ENCODE peak calls at places on chromosomes 5 and 9, in five cellular contexts. One of them, this sample, is unnamed.

GRCh38 chr5:90307386-90308181 is 102.0 kb downstream of the CETN3 start:
- DNase-seq in mammary epithelial cell: no peak
- DNase-seq in fibroblast of pulmonary artery: peak; percentile 25
- DNase-seq in brain microvascular endothelial cell: no peak
- DNase-seq in endodermal cell: no peak
- DNase-seq in this sample: no peak

GRCh38 chr5:128409401-128409800 is 128.6 kb downstream of the FBN2 start:
- DNase-seq in brain microvascular endothelial cell: no peak
- DNase-seq in fibroblast of pulmonary artery: no peak
- DNase-seq in endodermal cell: no peak
- DNase-seq in mammary epithelial cell: peak; percentile 6
- DNase-seq in this sample: no peak

GRCh38 chr9:137030528-137030927 is 1.4 kb downstream of the FUT7 start:
- DNase-seq in endodermal cell: no peak
- DNase-seq in fibroblast of pulmonary artery: no peak
- DNase-seq in mammary epithelial cell: no peak
- DNase-seq in brain microvascular endothelial cell: no peak
- DNase-seq in this sample: peak; percentile 75

GRCh38 chr5:137888875-137889759 is at the start of gene PKD2L2:
- DNase-seq in fibroblast of pulmonary artery: peak; percentile 91
- DNase-seq in endodermal cell: peak; percentile 85
- DNase-seq in brain microvascular endothelial cell: peak; percentile 73
- DNase-seq in mammary epithelial cell: peak; percentile 80
- DNase-seq in this sample: peak; percentile 90

GRCh38 chr9:87445646-87446045 is 52.0 kb upstream of the DAPK1 start:
- DNase-seq in brain microvascular endothelial cell: peak; percentile 37
- DNase-seq in endodermal cell: peak; percentile 84
- DNase-seq in fibroblast of pulmonary artery: peak; percentile 42
- DNase-seq in mammary epithelial cell: no peak
- DNase-seq in this sample: peak; percentile 49

GRCh38 chr9:75229605-75230332 is 141.5 kb downstream of the OSTF1 start:
- DNase-seq in brain microvascular endothelial cell: no peak
- DNase-seq in endodermal cell: no peak
- DNase-seq in fibroblast of pulmonary artery: peak; percentile 24
- DNase-seq in mammary epithelial cell: peak; percentile 97
- DNase-seq in this sample: peak; percentile 56

GRCh38 chr9:94817291-94818195 is 91.0 kb downstream of the AOPEP start:
- DNase-seq in mammary epithelial cell: no peak
- DNase-seq in fibroblast of pulmonary artery: no peak
- DNase-seq in brain microvascular endothelial cell: no peak
- DNase-seq in endodermal cell: no peak
- DNase-seq in this sample: no peak

GRCh38 chr5:175654807-175655206 is 3.1 kb upstream of the HRH2 start:
- DNase-seq in endodermal cell: no peak
- DNase-seq in brain microvascular endothelial cell: no peak
- DNase-seq in fibroblast of pulmonary artery: no peak
- DNase-seq in mammary epithelial cell: no peak
- DNase-seq in this sample: no peak

GRCh38 chr5:81505672-81506071 is 111.7 kb upstream of the ACOT12 start:
- DNase-seq in mammary epithelial cell: no peak
- DNase-seq in brain microvascular endothelial cell: no peak
- DNase-seq in fibroblast of pulmonary artery: no peak
- DNase-seq in endodermal cell: no peak
- DNase-seq in this sample: no peak

GRCh38 chr5:160472482-160472881 is 50.8 kb downstream of the PTTG1 start:
- DNase-seq in brain microvascular endothelial cell: no peak
- DNase-seq in endodermal cell: no peak
- DNase-seq in mammary epithelial cell: no peak
- DNase-seq in fibroblast of pulmonary artery: no peak
- DNase-seq in this sample: no peak

GRCh38 chr9:13330396-13331004 is 51.0 kb upstream of the MPDZ start:
- DNase-seq in brain microvascular endothelial cell: no peak
- DNase-seq in mammary epithelial cell: no peak
- DNase-seq in endodermal cell: peak; percentile 52
- DNase-seq in fibroblast of pulmonary artery: peak; percentile 76
- DNase-seq in this sample: no peak

GRCh38 chr9:136769710-136770191 is 5.4 kb upstream of the LCN15 start:
- DNase-seq in brain microvascular endothelial cell: no peak
- DNase-seq in fibroblast of pulmonary artery: no peak
- DNase-seq in endodermal cell: peak; percentile 92
- DNase-seq in mammary epithelial cell: no peak
- DNase-seq in this sample: no peak

GRCh38 chr9:129313331-129313955 is 135.4 kb upstream of the IER5L start:
- DNase-seq in endodermal cell: peak; percentile 38
- DNase-seq in mammary epithelial cell: no peak
- DNase-seq in brain microvascular endothelial cell: no peak
- DNase-seq in fibroblast of pulmonary artery: no peak
- DNase-seq in this sample: no peak

GRCh38 chr9:18473551-18474279 is at the start of gene ADAMTSL1:
- DNase-seq in mammary epithelial cell: no peak
- DNase-seq in fibroblast of pulmonary artery: peak; percentile 56
- DNase-seq in endodermal cell: peak; percentile 93
- DNase-seq in brain microvascular endothelial cell: peak; percentile 83
- DNase-seq in this sample: no peak

GRCh38 chr5:10329421-10329807 is 21.7 kb upstream of the CMBL start:
- DNase-seq in endodermal cell: no peak
- DNase-seq in mammary epithelial cell: no peak
- DNase-seq in fibroblast of pulmonary artery: no peak
- DNase-seq in brain microvascular endothelial cell: no peak
- DNase-seq in this sample: no peak

GRCh38 chr9:131623655-131624330 is 78.5 kb downstream of the PRRT1B start:
- DNase-seq in brain microvascular endothelial cell: no peak
- DNase-seq in mammary epithelial cell: no peak
- DNase-seq in endodermal cell: no peak
- DNase-seq in fibroblast of pulmonary artery: no peak
- DNase-seq in this sample: no peak

GRCh38 chr9:128627127-128627715 is 29.4 kb downstream of the DYNC2I2 start:
- DNase-seq in endodermal cell: no peak
- DNase-seq in mammary epithelial cell: no peak
- DNase-seq in fibroblast of pulmonary artery: no peak
- DNase-seq in brain microvascular endothelial cell: no peak
- DNase-seq in this sample: peak; percentile 34

GRCh38 chr5:75666801-75667200 is 50.4 kb downstream of the POC5 start:
- DNase-seq in fibroblast of pulmonary artery: no peak
- DNase-seq in mammary epithelial cell: no peak
- DNase-seq in endodermal cell: peak; percentile 62
- DNase-seq in brain microvascular endothelial cell: no peak
- DNase-seq in this sample: no peak

GRCh38 chr9:133160742-133161541 is 2.8 kb downstream of the GBGT1 start:
- DNase-seq in endodermal cell: peak; percentile 76
- DNase-seq in fibroblast of pulmonary artery: peak; percentile 85
- DNase-seq in brain microvascular endothelial cell: peak; percentile 60
- DNase-seq in mammary epithelial cell: peak; percentile 64
- DNase-seq in this sample: peak; percentile 82

GRCh38 chr5:107968465-107968864 is 297.7 kb upstream of the EFNA5 start:
- DNase-seq in mammary epithelial cell: no peak
- DNase-seq in endodermal cell: no peak
- DNase-seq in brain microvascular endothelial cell: no peak
- DNase-seq in fibroblast of pulmonary artery: no peak
- DNase-seq in this sample: no peak

GRCh38 chr5:116789522-116789921 is 214.9 kb upstream of the SEMA6A start:
- DNase-seq in brain microvascular endothelial cell: no peak
- DNase-seq in fibroblast of pulmonary artery: no peak
- DNase-seq in endodermal cell: no peak
- DNase-seq in mammary epithelial cell: no peak
- DNase-seq in this sample: no peak

GRCh38 chr5:96661841-96662724 is at the start of gene CAST:
- DNase-seq in mammary epithelial cell: peak; percentile 94
- DNase-seq in endodermal cell: peak; percentile 95
- DNase-seq in brain microvascular endothelial cell: peak; percentile 76
- DNase-seq in fibroblast of pulmonary artery: peak; percentile 95
- DNase-seq in this sample: peak; percentile 97

GRCh38 chr9:70530716-70531115 is 116.3 kb upstream of the KLF9 start:
- DNase-seq in endodermal cell: no peak
- DNase-seq in brain microvascular endothelial cell: no peak
- DNase-seq in fibroblast of pulmonary artery: no peak
- DNase-seq in mammary epithelial cell: no peak
- DNase-seq in this sample: no peak

GRCh38 chr5:167232675-167233074 is 1058.8 kb upstream of the WWC1 start:
- DNase-seq in mammary epithelial cell: no peak
- DNase-seq in fibroblast of pulmonary artery: no peak
- DNase-seq in brain microvascular endothelial cell: no peak
- DNase-seq in endodermal cell: no peak
- DNase-seq in this sample: no peak

GRCh38 chr5:57692582-57693487 is 210.2 kb upstream of the ACTBL2 start:
- DNase-seq in endodermal cell: peak; percentile 87
- DNase-seq in brain microvascular endothelial cell: peak; percentile 96
- DNase-seq in fibroblast of pulmonary artery: peak; percentile 91
- DNase-seq in mammary epithelial cell: peak; percentile 98
- DNase-seq in this sample: peak; percentile 45

GRCh38 chr9:135726138-135726853 is 24.3 kb downstream of the KCNT1 start:
- DNase-seq in mammary epithelial cell: no peak
- DNase-seq in endodermal cell: no peak
- DNase-seq in fibroblast of pulmonary artery: no peak
- DNase-seq in brain microvascular endothelial cell: no peak
- DNase-seq in this sample: no peak
- TF ChIP-seq CTCF in mammary epithelial cell: no peak
- TF ChIP-seq CTCF in endodermal cell: peak; percentile 47
- TF ChIP-seq CTCF in fibroblast of pulmonary artery: no peak
- TF ChIP-seq CTCF in brain microvascular endothelial cell: peak; percentile 10
- TF ChIP-seq CTCF in this sample: no peak

GRCh38 chr5:150486402-150487198 is 21.3 kb upstream of the NDST1 start:
- DNase-seq in fibroblast of pulmonary artery: peak; percentile 48
- DNase-seq in endodermal cell: peak; percentile 95
- DNase-seq in brain microvascular endothelial cell: no peak
- DNase-seq in mammary epithelial cell: peak; percentile 68
- DNase-seq in this sample: peak; percentile 84

GRCh38 chr5:150488519-150489357 is 19.2 kb upstream of the NDST1 start:
- DNase-seq in endodermal cell: no peak
- DNase-seq in mammary epithelial cell: no peak
- DNase-seq in brain microvascular endothelial cell: no peak
- DNase-seq in fibroblast of pulmonary artery: peak; percentile 75
- DNase-seq in this sample: peak; percentile 62

GRCh38 chr5:150489358-150490295 is 18.3 kb upstream of the NDST1 start:
- DNase-seq in endodermal cell: peak; percentile 77
- DNase-seq in fibroblast of pulmonary artery: no peak
- DNase-seq in mammary epithelial cell: no peak
- DNase-seq in brain microvascular endothelial cell: peak; percentile 53
- DNase-seq in this sample: no peak

GRCh38 chr5:150485770-150486401 is 22.0 kb upstream of the NDST1 start:
- DNase-seq in brain microvascular endothelial cell: no peak
- DNase-seq in mammary epithelial cell: no peak
- DNase-seq in endodermal cell: peak; percentile 83
- DNase-seq in fibroblast of pulmonary artery: peak; percentile 50
- DNase-seq in this sample: peak; percentile 81

DNA sequence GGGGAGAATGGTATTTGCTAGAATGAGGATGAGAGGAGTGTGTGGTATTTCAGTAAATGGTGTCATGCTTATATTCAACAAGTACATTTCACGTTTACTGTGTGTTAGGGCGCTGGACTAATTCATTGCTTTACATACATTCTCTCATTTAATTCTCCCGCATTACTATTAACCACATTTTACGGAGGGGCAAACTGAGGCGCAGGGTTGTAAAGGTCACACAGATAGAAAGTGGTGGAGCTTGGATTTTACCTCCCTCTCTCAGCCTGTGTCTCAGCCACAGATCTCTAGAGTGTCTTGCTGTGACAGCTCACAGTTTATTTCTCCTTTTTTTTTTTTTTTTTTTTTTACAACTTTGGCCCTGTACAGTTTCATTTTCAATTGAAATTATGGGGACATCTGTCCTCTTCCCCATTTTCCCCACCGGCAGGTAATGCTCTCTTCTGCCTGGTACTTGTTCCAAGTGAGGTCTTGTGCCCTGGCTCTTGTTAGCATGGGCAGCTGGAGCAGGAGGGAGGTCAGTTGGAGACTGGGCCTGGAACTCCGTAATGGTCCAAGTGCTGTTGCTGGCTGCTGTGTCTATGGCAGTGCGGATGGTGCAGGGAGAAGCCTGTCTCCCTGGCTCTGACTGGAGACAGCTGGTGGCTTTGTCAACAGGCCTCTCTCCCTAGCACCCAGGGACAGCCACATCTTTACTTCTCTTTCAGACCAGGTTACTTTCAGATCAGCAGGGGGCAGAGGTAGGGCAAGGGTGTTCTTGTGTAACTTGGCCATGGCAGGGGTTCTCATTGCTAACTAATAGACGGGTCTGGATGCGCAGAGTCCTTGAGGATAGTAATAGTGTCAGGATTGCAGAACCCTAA is 20.5 kb upstream of the NDST1 start:
- DNase-seq in mammary epithelial cell: peak; percentile 57
- DNase-seq in fibroblast of pulmonary artery: peak; percentile 44
- DNase-seq in brain microvascular endothelial cell: no peak
- DNase-seq in endodermal cell: no peak
- DNase-seq in this sample: no peak
- H3K4me3 ChIP-seq in mammary epithelial cell: peak overlapping the region; percentile 91
- H3K4me3 ChIP-seq in fibroblast of pulmonary artery: peak overlapping the region; percentile 80
- H3K4me3 ChIP-seq in brain microvascular endothelial cell: peak overlapping the region; percentile 85
- H3K4me3 ChIP-seq in endodermal cell: peak overlapping the region; percentile 84
- H3K4me3 ChIP-seq in this sample: peak overlapping the region; percentile 80

DNA sequence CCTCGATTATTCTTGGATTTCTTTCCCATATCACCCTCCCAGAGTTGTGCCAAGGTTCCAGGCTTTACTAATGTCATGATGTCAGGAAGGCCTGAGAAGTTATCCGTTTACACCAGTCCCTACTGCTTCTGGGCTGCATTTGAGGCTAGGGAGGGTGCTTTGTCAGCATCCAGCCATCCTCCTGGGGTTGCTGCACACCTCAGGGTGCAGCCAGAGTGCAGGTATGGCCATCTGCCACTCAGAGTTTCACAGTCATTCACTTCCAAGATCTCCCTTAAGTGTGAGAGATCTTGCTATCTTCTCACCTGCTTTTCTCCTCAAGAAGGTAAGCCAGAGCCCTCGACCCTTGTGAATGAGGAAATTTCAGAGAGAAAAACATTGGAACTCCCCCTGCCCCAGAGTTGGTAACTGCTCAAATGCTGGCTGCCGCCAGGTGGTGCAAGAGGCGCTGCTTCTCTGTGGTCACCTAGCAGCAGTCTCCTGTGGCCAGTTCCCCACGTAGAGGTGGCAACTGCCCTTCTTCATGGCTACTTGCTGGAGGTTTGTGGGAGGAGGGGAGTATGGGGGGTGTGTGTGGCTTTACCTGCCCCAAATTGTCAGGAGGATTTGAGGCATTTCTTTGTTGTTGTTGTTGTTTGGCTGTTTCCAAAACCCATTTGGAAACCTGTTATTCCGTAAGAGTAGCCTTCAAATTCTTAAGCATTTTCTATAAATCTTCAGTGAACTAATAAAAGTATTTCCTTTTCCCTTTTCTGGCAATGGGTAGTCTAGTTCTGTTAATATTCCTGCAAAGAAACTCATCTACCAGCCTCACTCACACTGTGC is 259.6 kb upstream of the DMRT1 start:
- DNase-seq in endodermal cell: peak; percentile 83
- DNase-seq in mammary epithelial cell: no peak
- DNase-seq in brain microvascular endothelial cell: no peak
- DNase-seq in fibroblast of pulmonary artery: no peak
- DNase-seq in this sample: no peak
- TF ChIP-seq CTCF in endodermal cell: peak; percentile 76
- TF ChIP-seq CTCF in mammary epithelial cell: peak; percentile 3
- TF ChIP-seq CTCF in brain microvascular endothelial cell: peak; percentile 32
- TF ChIP-seq CTCF in fibroblast of pulmonary artery: no peak
- TF ChIP-seq CTCF in this sample: no peak

GRCh38 chr5:53481354-53481886 is 991 bp downstream of the FST start:
- DNase-seq in fibroblast of pulmonary artery: peak; percentile 30
- DNase-seq in endodermal cell: no peak
- DNase-seq in mammary epithelial cell: no peak
- DNase-seq in brain microvascular endothelial cell: no peak
- DNase-seq in this sample: no peak
- H3K4me3 ChIP-seq in fibroblast of pulmonary artery: peak overlapping the region; percentile 80
- H3K4me3 ChIP-seq in endodermal cell: peak overlapping the region; percentile 99
- H3K4me3 ChIP-seq in mammary epithelial cell: peak overlapping the region; percentile 85
- H3K4me3 ChIP-seq in brain microvascular endothelial cell: peak overlapping the region; percentile 70
- H3K4me3 ChIP-seq in this sample: peak overlapping the region; percentile 78

This sample was measured in lower lobe of right lung.